ENCODE peak calls at places on chromosomes 3 and 15, in ten cellular contexts. O is OCI-LY7, S is lung, I is AG09319, F is Caco-2, N is HFFc6, P is HCT116, Y is neural crest cell, D is uterus, H is MCF 10A. U is an unnamed sample.

GRCh38 chr3:123352134-123352554 is 96.7 kb downstream of the ADCY5 start:
- DNase-seq in O (no peak), S (no peak), I (no peak), F (no peak), N (no peak), P (no peak), Y (no peak), D (no peak), H (no peak), U (no peak)

GRCh38 chr3:155519081-155519480 is 225.6 kb upstream of the STRIT1 start:
- DNase-seq in O (peak), S (no peak), I (no peak), F (no peak), N (no peak), P (no peak), Y (no peak), D (no peak), H (no peak), U (no peak)

GRCh38 chr15:58737298-58737697 is 12.2 kb downstream of the ADAM10 start:
- DNase-seq in O (no peak), S (no peak), I (no peak), F (no peak), N (no peak), P (no peak), Y (no peak), D (no peak), H (no peak), U (no peak)

GRCh38 chr15:89112341-89112971 is 24.2 kb downstream of the ABHD2 start:
- DNase-seq in O (no peak), S (no peak), I (no peak), F (no peak), N (no peak), P (peak), Y (no peak), D (no peak), H (peak), U (no peak)

GRCh38 chr3:115071611-115072010 is 75.5 kb downstream of the ZBTB20 start:
- DNase-seq in O (no peak), S (no peak), I (no peak), F (no peak), N (peak), P (no peak), Y (peak), D (no peak), H (no peak), U (no peak)

GRCh38 chr3:173632945-173633344 is 235.4 kb downstream of the NLGN1 start:
- DNase-seq in O (no peak), S (no peak), I (no peak), F (no peak), N (no peak), P (no peak), Y (no peak), D (no peak), H (no peak), U (no peak)

GRCh38 chr3:17579289-17580031 is 163.0 kb downstream of the TBC1D5 start:
- DNase-seq in O (no peak), S (no peak), I (no peak), F (no peak), N (no peak), P (no peak), Y (no peak), D (no peak), H (peak), U (peak)

GRCh38 chr15:51781506-51781905 is 30.1 kb downstream of the TMOD2 start:
- DNase-seq in O (no peak), S (no peak), I (no peak), F (no peak), N (no peak), P (no peak), Y (no peak), D (no peak), H (no peak), U (peak)

GRCh38 chr3:71103430-71103881 is 480.1 kb downstream of the FOXP1 start:
- DNase-seq in O (no peak), S (peak), I (no peak), F (no peak), N (peak), P (no peak), Y (no peak), D (peak), H (peak), U (no peak)

GRCh38 chr3:159236306-159236705 is 434.5 kb downstream of the MFSD1 start:
- DNase-seq in O (no peak), S (no peak), I (no peak), F (no peak), N (no peak), P (no peak), Y (no peak), D (no peak), H (peak), U (no peak)

GRCh38 chr15:56984681-56985515 is 66.5 kb downstream of the TCF12 start:
- DNase-seq in O (no peak), S (no peak), I (no peak), F (no peak), N (peak), P (no peak), Y (no peak), D (no peak), H (peak), U (no peak)

GRCh38 chr15:65451989-65452388 is 29.2 kb upstream of the IGDCC4 start:
- DNase-seq in O (no peak), S (no peak), I (no peak), F (no peak), N (no peak), P (no peak), Y (no peak), D (no peak), H (no peak), U (no peak)

GRCh38 chr3:65401359-65401810 is 637.3 kb downstream of the MAGI1 start:
- DNase-seq in O (no peak), S (no peak), I (no peak), F (no peak), N (no peak), P (no peak), Y (no peak), D (no peak), H (no peak), U (no peak)

GRCh38 chr15:101723161-101723873 is 956 bp downstream of the TARS3 start:
- DNase-seq in O (peak), S (no peak), I (no peak), F (no peak), N (peak), P (no peak), Y (no peak), D (no peak), H (peak), U (peak)

GRCh38 chr15:47872208-47872607 is 154.9 kb downstream of the SEMA6D start:
- DNase-seq in O (no peak), S (no peak), I (no peak), F (no peak), N (no peak), P (no peak), Y (no peak), D (no peak), H (no peak), U (no peak)

GRCh38 chr15:80228959-80229610 is 22.9 kb downstream of the CTXND1 start:
- DNase-seq in O (no peak), S (peak), I (no peak), F (no peak), N (peak), P (no peak), Y (no peak), D (no peak), H (peak), U (no peak)

GRCh38 chr3:40299721-40300335 is 9.7 kb upstream of the EIF1B start:
- DNase-seq in O (no peak), S (no peak), I (peak), F (no peak), N (peak), P (no peak), Y (no peak), D (no peak), H (peak), U (peak)

GRCh38 chr3:52001443-52001974 is 5.8 kb upstream of the RPL29 start:
- DNase-seq in O (peak), S (peak), I (no peak), F (peak), N (peak), P (peak), Y (peak), D (peak), H (peak), U (peak)

GRCh38 chr3:58260261-58260731 is 22.7 kb downstream of the ABHD6 start:
- DNase-seq in O (no peak), S (no peak), I (no peak), F (no peak), N (peak), P (peak), Y (no peak), D (no peak), H (peak), U (peak)

GRCh38 chr3:104437891-104438290 is 928.8 kb upstream of the ALCAM start:
- DNase-seq in O (no peak), S (no peak), I (no peak), F (no peak), N (peak), P (no peak), Y (no peak), D (no peak), H (peak), U (peak)

GRCh38 chr3:15294914-15295313 is 37.5 kb downstream of the SH3BP5 start:
- DNase-seq in O (no peak), S (no peak), I (no peak), F (no peak), N (no peak), P (no peak), Y (no peak), D (no peak), H (no peak), U (no peak)

GRCh38 chr3:169323580-169324453 is 339.7 kb downstream of the MECOM start:
- DNase-seq in O (no peak), S (no peak), I (no peak), F (no peak), N (no peak), P (no peak), Y (no peak), D (no peak), H (no peak), U (peak)

GRCh38 chr15:70923311-70924080 is 30.9 kb downstream of the LRRC49 start:
- DNase-seq in O (no peak), S (no peak), I (no peak), F (no peak), N (no peak), P (no peak), Y (no peak), D (no peak), H (peak), U (no peak)

GRCh38 chr3:129625071-129625874 is 18.8 kb upstream of the PLXND1 start:
- DNase-seq in O (no peak), S (no peak), I (no peak), F (no peak), N (no peak), P (no peak), Y (no peak), D (peak), H (peak), U (no peak)

GRCh38 chr3:184133840-184134745 is 1.1 kb upstream of the EIF2B5 start:
- DNase-seq in O (peak), S (peak), I (peak), F (peak), N (peak), P (peak), Y (peak), D (peak), H (peak), U (peak)

GRCh38 chr15:23596736-23597135 is 31.3 kb downstream of the MKRN3 start:
- DNase-seq in O (no peak), S (no peak), I (no peak), F (no peak), N (no peak), P (no peak), Y (no peak), D (no peak), H (no peak), U (no peak)

GRCh38 chr3:46500631-46501377 is 3.0 kb downstream of the RTP3 start:
- DNase-seq in O (peak), S (no peak), I (peak), F (no peak), N (peak), P (no peak), Y (no peak), D (no peak), H (no peak), U (peak)

GRCh38 chr15:48645558-48646330 is at the start of gene FBN1:
- DNase-seq in O (no peak), S (peak), I (peak), F (peak), N (peak), P (no peak), Y (peak), D (peak), H (peak), U (peak)

GRCh38 chr3:102106421-102107097 is 257.2 kb downstream of the NFKBIZ start:
- DNase-seq in O (no peak), S (no peak), I (no peak), F (no peak), N (peak), P (no peak), Y (no peak), D (no peak), H (peak), U (peak)

GRCh38 chr3:31432897-31433678 is 99.6 kb upstream of the STT3B start:
- DNase-seq in O (no peak), S (no peak), I (no peak), F (no peak), N (no peak), P (no peak), Y (no peak), D (no peak), H (no peak), U (peak)

GRCh38 chr3:134464693-134465385 is 20.9 kb downstream of the ANAPC13 start:
- DNase-seq in O (no peak), S (no peak), I (no peak), F (no peak), N (no peak), P (no peak), Y (no peak), D (no peak), H (no peak), U (no peak)
- TF ChIP-seq CTCF in O (no peak), S (no peak), I (no peak), F (no peak), N (peak), P (no peak), Y (no peak), D (no peak), H (no peak), U (no peak)

GRCh38 chr15:40912478-40912877 is 16.7 kb upstream of the DLL4 start:
- DNase-seq in O (no peak), S (no peak), I (no peak), F (no peak), N (no peak), P (no peak), Y (no peak), D (no peak), H (no peak), U (no peak)

GRCh38 chr15:40915679-40916078 is 13.5 kb upstream of the DLL4 start:
- DNase-seq in O (no peak), S (no peak), I (no peak), F (no peak), N (no peak), P (no peak), Y (no peak), D (no peak), H (no peak), U (no peak)

GRCh38 chr15:40914013-40914412 is 15.1 kb upstream of the DLL4 start:
- DNase-seq in O (no peak), S (no peak), I (no peak), F (no peak), N (no peak), P (no peak), Y (no peak), D (no peak), H (no peak), U (no peak)

GRCh38 chr15:40915106-40915661 is 14.0 kb upstream of the DLL4 start:
- DNase-seq in O (no peak), S (no peak), I (no peak), F (no peak), N (no peak), P (no peak), Y (no peak), D (no peak), H (no peak), U (no peak)

DNA sequence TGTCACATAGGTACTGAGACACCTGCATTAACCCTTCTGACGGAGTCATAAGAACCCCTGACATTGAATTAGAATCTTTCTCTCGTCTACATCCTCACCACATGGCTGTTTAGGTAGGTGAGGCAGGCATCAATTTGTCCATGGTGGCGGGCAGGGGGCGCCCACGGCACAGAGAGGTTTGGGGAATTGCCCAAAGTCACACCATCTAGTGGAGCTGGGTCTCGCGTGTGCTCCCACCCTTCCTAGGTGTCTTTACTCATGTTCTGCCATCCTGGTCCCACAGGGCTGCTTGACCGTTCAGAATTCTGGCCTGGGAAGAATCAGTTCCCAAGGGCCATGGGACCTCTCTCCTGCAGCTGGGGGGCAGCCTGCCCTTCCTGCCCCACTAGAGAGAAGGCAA is 14.7 kb upstream of the DLL4 start:
- DNase-seq in O (peak), S (no peak), I (no peak), F (no peak), N (no peak), P (no peak), Y (no peak), D (no peak), H (no peak), U (no peak)
- TF ChIP-seq CTCF in O (peak), S (no peak), I (no peak), F (no peak), N (no peak), P (no peak), Y (no peak), D (no peak), H (no peak), U (no peak)

DNA sequence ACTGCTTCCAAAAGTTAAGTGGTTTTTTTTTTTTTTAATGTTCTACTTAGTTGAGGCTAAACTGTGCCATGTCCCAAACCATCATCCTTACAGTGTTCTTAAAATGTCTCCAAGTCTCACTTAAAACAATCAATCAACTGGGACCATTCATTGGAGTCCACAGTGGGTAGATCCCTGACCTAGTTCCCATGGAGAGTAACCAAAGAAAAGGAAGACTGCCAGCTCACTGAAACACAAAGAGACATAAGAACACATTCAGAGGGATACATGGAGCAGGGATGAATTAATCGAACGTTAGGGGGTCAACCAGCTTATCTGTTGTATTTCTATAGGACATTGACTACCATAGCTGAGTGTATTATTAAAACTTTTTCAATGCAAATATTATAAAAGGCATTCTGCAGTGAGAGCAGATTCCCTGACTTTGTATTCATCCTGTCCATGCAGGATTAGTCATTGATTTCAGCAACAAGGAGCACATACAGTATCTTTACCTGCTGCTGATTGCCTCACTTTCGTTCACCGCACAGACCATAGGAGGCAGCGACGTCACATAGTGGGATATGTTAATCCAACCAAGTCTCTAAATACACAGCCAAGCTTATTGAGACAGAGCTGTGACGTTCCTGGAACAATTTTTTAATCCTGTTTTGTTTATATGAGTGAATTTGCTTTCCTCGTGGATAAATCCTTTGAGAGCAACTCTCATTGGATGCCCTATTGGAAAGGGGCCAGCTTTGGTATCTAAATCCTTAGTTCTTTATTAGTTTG is 365.0 kb upstream of the RBMS3 start:
- DNase-seq in O (peak), S (no peak), I (peak), F (peak), N (peak), P (peak), Y (no peak), D (no peak), H (peak), U (peak)
- TF ChIP-seq CTCF in O (peak), S (no peak), I (peak), F (no peak), N (no peak), P (peak), Y (peak), D (no peak), H (peak), U (peak)

GRCh38 chr15:29822100-29822684 is at the start of gene TJP1:
- DNase-seq in O (no peak), S (peak), I (peak), F (peak), N (peak), P (no peak), Y (peak), D (peak), H (peak), U (peak)

GRCh38 chr15:29822685-29823459 is 604 bp upstream of the TJP1 start:
- DNase-seq in O (no peak), S (peak), I (peak), F (peak), N (peak), P (peak), Y (no peak), D (peak), H (peak), U (peak)

GRCh38 chr15:29819979-29820801 is 2.1 kb downstream of the TJP1 start:
- DNase-seq in O (no peak), S (no peak), I (no peak), F (no peak), N (no peak), P (no peak), Y (no peak), D (no peak), H (no peak), U (peak)

GRCh38 chr15:29820802-29821160 is 1.5 kb downstream of the TJP1 start:
- DNase-seq in O (no peak), S (no peak), I (no peak), F (no peak), N (no peak), P (no peak), Y (no peak), D (no peak), H (peak), U (no peak)

DNA sequence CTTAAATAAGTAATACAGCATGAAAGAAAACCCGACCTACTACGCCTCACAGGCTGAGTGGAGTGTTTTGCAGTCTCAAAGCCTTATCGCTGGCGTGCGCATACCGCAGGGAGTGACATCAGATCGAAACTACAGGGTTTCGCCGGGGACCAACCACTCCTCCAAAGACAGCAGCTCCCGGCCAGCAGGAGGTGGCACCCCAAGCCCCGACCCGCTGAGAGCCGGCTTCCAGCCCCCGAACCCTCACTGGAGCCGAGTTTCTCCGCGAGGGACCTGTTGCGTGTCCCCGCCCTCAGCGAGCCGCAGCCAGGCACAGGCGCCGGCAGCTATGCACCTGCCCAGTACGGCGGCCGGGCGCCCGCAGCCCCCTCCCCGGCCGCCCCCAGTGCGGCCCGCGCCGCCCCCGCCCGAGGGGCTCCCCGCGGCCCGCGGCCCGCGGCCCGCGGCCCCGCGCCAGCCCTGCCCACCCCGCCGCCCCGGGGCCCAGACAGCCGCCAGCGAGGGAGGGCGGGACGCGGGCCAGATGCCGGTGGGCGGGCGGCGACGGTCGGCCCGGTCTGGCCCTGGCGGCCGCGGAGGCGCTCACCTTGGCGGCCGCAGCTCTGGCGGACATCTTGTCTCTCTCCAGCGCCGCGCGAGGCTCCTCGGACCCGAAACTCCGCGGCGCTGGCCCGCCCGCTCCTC is 710 bp downstream of the TJP1 start:
- DNase-seq in O (no peak), S (peak), I (peak), F (peak), N (peak), P (peak), Y (peak), D (peak), H (peak), U (peak)
- TF ChIP-seq CTCF in O (no peak), S (no peak), I (peak), F (peak), N (peak), P (peak), Y (peak), D (peak), H (no peak), U (peak)

GRCh38 chr3:10392906-10393461 is 72.1 kb upstream of the SEC13 start:
- DNase-seq in O (no peak), S (no peak), I (no peak), F (no peak), N (no peak), P (no peak), Y (no peak), D (no peak), H (no peak), U (no peak)

GRCh38 chr3:10391391-10391790 is 70.5 kb upstream of the SEC13 start:
- DNase-seq in O (no peak), S (no peak), I (no peak), F (no peak), N (no peak), P (no peak), Y (no peak), D (no peak), H (peak), U (no peak)

GRCh38 chr3:10393514-10393913 is 72.6 kb upstream of the SEC13 start:
- DNase-seq in O (no peak), S (no peak), I (no peak), F (no peak), N (no peak), P (no peak), Y (no peak), D (no peak), H (no peak), U (no peak)

GRCh38 chr3:10390641-10391373 is 69.9 kb upstream of the SEC13 start:
- DNase-seq in O (peak), S (no peak), I (no peak), F (no peak), N (no peak), P (no peak), Y (no peak), D (no peak), H (no peak), U (no peak)

GRCh38 chr3:10392244-10392643 is 71.3 kb upstream of the SEC13 start:
- DNase-seq in O (peak), S (no peak), I (no peak), F (peak), N (no peak), P (no peak), Y (no peak), D (no peak), H (peak), U (no peak)
- TF ChIP-seq CTCF in O (peak), S (no peak), I (no peak), F (no peak), N (peak), P (peak), Y (no peak), D (no peak), H (no peak), U (no peak)